ENCODE peak calls at places on chromosomes 12 and 14, in eight cellular contexts. One of them, this sample, is unnamed.
A peak's percentile ranks its signal among the peaks of the same experiment; 100 is the strongest.

GRCh38 chr12:128930591-128930990 is 77.3 kb downstream of the GLT1D1 start:
- DNase-seq in suprapubic skin: no peak
- DNase-seq in right lobe of liver: no peak
- DNase-seq in MM.1S: no peak
- DNase-seq in lower leg skin: no peak
- DNase-seq in sigmoid colon: no peak
- DNase-seq in cardiac muscle cell: no peak
- DNase-seq in neural progenitor cell: peak; percentile 80
- DNase-seq in this sample: no peak

GRCh38 chr12:54390668-54391551 is 6.4 kb upstream of the ZNF385A start:
- DNase-seq in suprapubic skin: peak; percentile 84
- DNase-seq in right lobe of liver: no peak
- DNase-seq in MM.1S: peak; percentile 61
- DNase-seq in lower leg skin: no peak
- DNase-seq in sigmoid colon: no peak
- DNase-seq in cardiac muscle cell: no peak
- DNase-seq in neural progenitor cell: peak; percentile 90
- DNase-seq in this sample: peak; percentile 74

GRCh38 chr12:106131671-106132070 is 7.1 kb downstream of the NUAK1 start:
- DNase-seq in suprapubic skin: no peak
- DNase-seq in right lobe of liver: no peak
- DNase-seq in MM.1S: no peak
- DNase-seq in lower leg skin: no peak
- DNase-seq in sigmoid colon: peak; percentile 64
- DNase-seq in cardiac muscle cell: peak; percentile 52
- DNase-seq in neural progenitor cell: no peak
- DNase-seq in this sample: no peak

GRCh38 chr12:106045251-106045674 is 93.5 kb downstream of the NUAK1 start:
- DNase-seq in suprapubic skin: no peak
- DNase-seq in right lobe of liver: no peak
- DNase-seq in MM.1S: no peak
- DNase-seq in lower leg skin: no peak
- DNase-seq in sigmoid colon: no peak
- DNase-seq in cardiac muscle cell: no peak
- DNase-seq in neural progenitor cell: no peak
- DNase-seq in this sample: no peak

GRCh38 chr12:1947081-1947480 is 28.6 kb upstream of the CACNA2D4 start:
- DNase-seq in suprapubic skin: no peak
- DNase-seq in right lobe of liver: no peak
- DNase-seq in MM.1S: no peak
- DNase-seq in lower leg skin: no peak
- DNase-seq in sigmoid colon: no peak
- DNase-seq in cardiac muscle cell: peak; percentile 67
- DNase-seq in neural progenitor cell: no peak
- DNase-seq in this sample: no peak

GRCh38 chr12:117228239-117228638 is 38.0 kb upstream of the FBXO21 start:
- DNase-seq in suprapubic skin: no peak
- DNase-seq in right lobe of liver: no peak
- DNase-seq in MM.1S: no peak
- DNase-seq in lower leg skin: no peak
- DNase-seq in sigmoid colon: no peak
- DNase-seq in cardiac muscle cell: no peak
- DNase-seq in neural progenitor cell: no peak
- DNase-seq in this sample: no peak

GRCh38 chr12:52132754-52133161 is 53.3 kb downstream of the SMIM41 start:
- DNase-seq in suprapubic skin: no peak
- DNase-seq in right lobe of liver: no peak
- DNase-seq in MM.1S: no peak
- DNase-seq in lower leg skin: no peak
- DNase-seq in sigmoid colon: no peak
- DNase-seq in cardiac muscle cell: no peak
- DNase-seq in neural progenitor cell: no peak
- DNase-seq in this sample: no peak

GRCh38 chr12:48045061-48045846 is 41.0 kb upstream of the COL2A1 start:
- DNase-seq in suprapubic skin: no peak
- DNase-seq in right lobe of liver: no peak
- DNase-seq in MM.1S: no peak
- DNase-seq in lower leg skin: no peak
- DNase-seq in sigmoid colon: no peak
- DNase-seq in cardiac muscle cell: no peak
- DNase-seq in neural progenitor cell: no peak
- DNase-seq in this sample: no peak

GRCh38 chr14:104084251-104085002 is 1.1 kb upstream of the ASPG start:
- DNase-seq in suprapubic skin: no peak
- DNase-seq in right lobe of liver: no peak
- DNase-seq in MM.1S: no peak
- DNase-seq in lower leg skin: no peak
- DNase-seq in sigmoid colon: no peak
- DNase-seq in cardiac muscle cell: peak; percentile 81
- DNase-seq in neural progenitor cell: no peak
- DNase-seq in this sample: peak; percentile 35

GRCh38 chr12:2129076-2129475 is 76.3 kb downstream of the CACNA1C start:
- DNase-seq in suprapubic skin: peak; percentile 7
- DNase-seq in right lobe of liver: no peak
- DNase-seq in MM.1S: no peak
- DNase-seq in lower leg skin: no peak
- DNase-seq in sigmoid colon: peak; percentile 87
- DNase-seq in cardiac muscle cell: peak; percentile 10
- DNase-seq in neural progenitor cell: no peak
- DNase-seq in this sample: no peak

GRCh38 chr14:24397639-24398297 is 1.0 kb upstream of the NYNRIN start:
- DNase-seq in suprapubic skin: no peak
- DNase-seq in right lobe of liver: no peak
- DNase-seq in MM.1S: no peak
- DNase-seq in lower leg skin: no peak
- DNase-seq in sigmoid colon: no peak
- DNase-seq in cardiac muscle cell: no peak
- DNase-seq in neural progenitor cell: peak; percentile 7
- DNase-seq in this sample: no peak

GRCh38 chr14:95979339-95980042 is 59.7 kb upstream of the C14orf132 start:
- DNase-seq in suprapubic skin: no peak
- DNase-seq in right lobe of liver: no peak
- DNase-seq in MM.1S: no peak
- DNase-seq in lower leg skin: no peak
- DNase-seq in sigmoid colon: no peak
- DNase-seq in cardiac muscle cell: peak; percentile 1
- DNase-seq in neural progenitor cell: peak; percentile 65
- DNase-seq in this sample: no peak

GRCh38 chr12:3489057-3489456 is 1.9 kb upstream of the PRMT8 start:
- DNase-seq in suprapubic skin: no peak
- DNase-seq in right lobe of liver: no peak
- DNase-seq in MM.1S: no peak
- DNase-seq in lower leg skin: no peak
- DNase-seq in sigmoid colon: no peak
- DNase-seq in cardiac muscle cell: peak; percentile 54
- DNase-seq in neural progenitor cell: no peak
- DNase-seq in this sample: no peak

GRCh38 chr14:57066887-57067513 is 201.7 kb downstream of the EXOC5 start:
- DNase-seq in suprapubic skin: no peak
- DNase-seq in right lobe of liver: peak; percentile 72
- DNase-seq in MM.1S: peak; percentile 36
- DNase-seq in lower leg skin: no peak
- DNase-seq in sigmoid colon: no peak
- DNase-seq in cardiac muscle cell: peak; percentile 30
- DNase-seq in neural progenitor cell: peak; percentile 82
- DNase-seq in this sample: peak; percentile 57

GRCh38 chr12:132597333-132598283 is 12.8 kb downstream of the LRCOL1 start:
- DNase-seq in suprapubic skin: no peak
- DNase-seq in right lobe of liver: no peak
- DNase-seq in MM.1S: no peak
- DNase-seq in lower leg skin: no peak
- DNase-seq in sigmoid colon: no peak
- DNase-seq in cardiac muscle cell: peak; percentile 87
- DNase-seq in neural progenitor cell: peak; percentile 76
- DNase-seq in this sample: peak; percentile 30

GRCh38 chr14:104799657-104800599 is 973 bp upstream of the ZBTB42 start:
- DNase-seq in suprapubic skin: peak; percentile 92
- DNase-seq in right lobe of liver: peak; percentile 87
- DNase-seq in MM.1S: peak; percentile 66
- DNase-seq in lower leg skin: peak; percentile 65
- DNase-seq in sigmoid colon: peak; percentile 94
- DNase-seq in cardiac muscle cell: peak; percentile 85
- DNase-seq in neural progenitor cell: peak; percentile 74
- DNase-seq in this sample: peak; percentile 92

GRCh38 chr14:106790189-106791036 is 1264.0 kb downstream of the TMEM121 start:
- DNase-seq in suprapubic skin: no peak
- DNase-seq in right lobe of liver: peak; percentile 77
- DNase-seq in MM.1S: peak; percentile 71
- DNase-seq in lower leg skin: no peak
- DNase-seq in sigmoid colon: no peak
- DNase-seq in cardiac muscle cell: no peak
- DNase-seq in neural progenitor cell: peak; percentile 2
- DNase-seq in this sample: peak; percentile 95

GRCh38 chr14:94016446-94016976 is 9.6 kb upstream of the OTUB2 start:
- DNase-seq in suprapubic skin: no peak
- DNase-seq in right lobe of liver: no peak
- DNase-seq in MM.1S: no peak
- DNase-seq in lower leg skin: no peak
- DNase-seq in sigmoid colon: no peak
- DNase-seq in cardiac muscle cell: no peak
- DNase-seq in neural progenitor cell: no peak
- DNase-seq in this sample: no peak

GRCh38 chr14:103088921-103089320 is 4.9 kb downstream of the LBHD2 start:
- DNase-seq in suprapubic skin: no peak
- DNase-seq in right lobe of liver: no peak
- DNase-seq in MM.1S: no peak
- DNase-seq in lower leg skin: no peak
- DNase-seq in sigmoid colon: no peak
- DNase-seq in cardiac muscle cell: no peak
- DNase-seq in neural progenitor cell: no peak
- DNase-seq in this sample: no peak

GRCh38 chr12:44672042-44672441 is 204.1 kb downstream of the NELL2 start:
- DNase-seq in suprapubic skin: no peak
- DNase-seq in right lobe of liver: no peak
- DNase-seq in MM.1S: no peak
- DNase-seq in lower leg skin: no peak
- DNase-seq in sigmoid colon: no peak
- DNase-seq in cardiac muscle cell: no peak
- DNase-seq in neural progenitor cell: no peak
- DNase-seq in this sample: no peak

GRCh38 chr12:76256904-76257303 is 91.3 kb downstream of the BBS10 start:
- DNase-seq in suprapubic skin: no peak
- DNase-seq in right lobe of liver: no peak
- DNase-seq in MM.1S: no peak
- DNase-seq in lower leg skin: no peak
- DNase-seq in sigmoid colon: no peak
- DNase-seq in cardiac muscle cell: no peak
- DNase-seq in neural progenitor cell: no peak
- DNase-seq in this sample: no peak

GRCh38 chr12:96237465-96238077 is 43.4 kb downstream of the ELK3 start:
- DNase-seq in suprapubic skin: no peak
- DNase-seq in right lobe of liver: no peak
- DNase-seq in MM.1S: no peak
- DNase-seq in lower leg skin: peak; percentile 81
- DNase-seq in sigmoid colon: peak; percentile 93
- DNase-seq in cardiac muscle cell: peak; percentile 98
- DNase-seq in neural progenitor cell: no peak
- DNase-seq in this sample: peak; percentile 54

GRCh38 chr12:111687255-111687654 is 1.4 kb downstream of the ACAD10 start:
- DNase-seq in suprapubic skin: no peak
- DNase-seq in right lobe of liver: no peak
- DNase-seq in MM.1S: peak; percentile 46
- DNase-seq in lower leg skin: no peak
- DNase-seq in sigmoid colon: no peak
- DNase-seq in cardiac muscle cell: no peak
- DNase-seq in neural progenitor cell: no peak
- DNase-seq in this sample: no peak
- TF ChIP-seq CTCF in suprapubic skin: no peak
- TF ChIP-seq CTCF in right lobe of liver: no peak
- TF ChIP-seq CTCF in MM.1S: peak; percentile 25
- TF ChIP-seq CTCF in lower leg skin: no peak
- TF ChIP-seq CTCF in sigmoid colon: no peak
- TF ChIP-seq CTCF in cardiac muscle cell: no peak
- TF ChIP-seq CTCF in neural progenitor cell: no peak
- TF ChIP-seq CTCF in this sample: no peak

GRCh38 chr12:613996-614726 is 49.1 kb downstream of the NINJ2 start:
- DNase-seq in suprapubic skin: no peak
- DNase-seq in right lobe of liver: no peak
- DNase-seq in MM.1S: no peak
- DNase-seq in lower leg skin: no peak
- DNase-seq in sigmoid colon: no peak
- DNase-seq in cardiac muscle cell: peak; percentile 23
- DNase-seq in neural progenitor cell: peak; percentile 61
- DNase-seq in this sample: no peak
- TF ChIP-seq CTCF in suprapubic skin: peak; percentile 10
- TF ChIP-seq CTCF in right lobe of liver: no peak
- TF ChIP-seq CTCF in MM.1S: peak; percentile 27
- TF ChIP-seq CTCF in lower leg skin: no peak
- TF ChIP-seq CTCF in sigmoid colon: no peak
- TF ChIP-seq CTCF in cardiac muscle cell: peak; percentile 7
- TF ChIP-seq CTCF in neural progenitor cell: peak; percentile 48
- TF ChIP-seq CTCF in this sample: no peak

DNA sequence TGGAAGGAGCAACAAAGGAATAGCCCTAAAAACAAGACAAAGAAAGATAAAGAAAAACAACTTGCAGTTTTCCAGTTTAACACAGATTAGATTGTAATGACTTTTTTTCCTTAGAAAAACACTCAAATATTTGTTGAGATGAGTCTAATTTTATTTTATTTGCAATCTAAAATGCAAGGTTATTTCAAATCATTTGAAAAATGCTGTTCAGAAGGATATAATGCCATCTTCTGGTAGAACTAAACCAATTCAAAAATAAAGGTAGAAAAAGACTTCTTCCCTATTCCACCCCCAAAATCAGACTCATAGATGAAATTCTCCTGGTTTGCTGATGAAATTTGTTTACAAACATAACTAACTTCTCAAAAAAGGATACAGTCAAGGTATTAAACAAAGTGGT is 84.5 kb upstream of the TTC7B start:
- DNase-seq in suprapubic skin: no peak
- DNase-seq in right lobe of liver: no peak
- DNase-seq in MM.1S: no peak
- DNase-seq in lower leg skin: no peak
- DNase-seq in sigmoid colon: no peak
- DNase-seq in cardiac muscle cell: peak; percentile 12
- DNase-seq in neural progenitor cell: no peak
- DNase-seq in this sample: no peak
- TF ChIP-seq CTCF in suprapubic skin: no peak
- TF ChIP-seq CTCF in right lobe of liver: peak; percentile 14
- TF ChIP-seq CTCF in MM.1S: no peak
- TF ChIP-seq CTCF in lower leg skin: no peak
- TF ChIP-seq CTCF in sigmoid colon: no peak
- TF ChIP-seq CTCF in cardiac muscle cell: peak; percentile 10
- TF ChIP-seq CTCF in neural progenitor cell: peak; percentile 9
- TF ChIP-seq CTCF in this sample: no peak

DNA sequence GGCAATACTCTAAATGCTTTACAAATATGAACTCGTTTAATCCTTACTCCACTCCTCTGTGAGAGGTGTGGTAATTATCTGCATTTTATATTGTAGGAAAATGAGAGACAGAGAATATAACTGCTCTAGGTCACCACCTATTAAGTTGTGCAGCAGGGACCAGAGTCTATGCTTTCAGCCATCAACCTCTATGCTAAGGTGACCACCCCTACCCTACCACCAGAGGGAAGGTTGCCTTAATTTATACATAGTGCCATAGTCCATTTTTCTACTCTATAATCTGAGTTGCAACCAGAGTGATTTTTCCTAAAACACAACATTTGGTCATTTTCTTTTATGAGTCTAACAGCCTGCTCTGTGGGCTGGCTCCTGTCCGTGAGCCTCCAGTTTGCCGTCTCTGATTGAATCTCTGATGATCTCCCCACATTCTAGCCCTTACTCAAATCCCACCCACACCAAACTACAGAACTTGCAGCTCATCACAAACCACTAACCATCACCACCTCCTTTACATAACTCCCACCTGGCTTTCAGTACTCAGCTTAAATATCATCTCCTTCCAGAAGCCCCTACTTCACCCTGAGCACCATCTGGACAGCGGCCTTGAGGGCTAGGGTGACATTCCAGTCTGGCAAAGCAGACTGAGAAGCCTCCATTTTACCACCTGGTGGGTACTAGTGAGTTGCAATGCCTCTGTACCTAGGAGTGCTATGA is 126.6 kb downstream of the PPM1H start:
- DNase-seq in suprapubic skin: no peak
- DNase-seq in right lobe of liver: no peak
- DNase-seq in MM.1S: no peak
- DNase-seq in lower leg skin: no peak
- DNase-seq in sigmoid colon: no peak
- DNase-seq in cardiac muscle cell: no peak
- DNase-seq in neural progenitor cell: no peak
- DNase-seq in this sample: no peak
- TF ChIP-seq CTCF in suprapubic skin: no peak
- TF ChIP-seq CTCF in right lobe of liver: no peak
- TF ChIP-seq CTCF in MM.1S: no peak
- TF ChIP-seq CTCF in lower leg skin: no peak
- TF ChIP-seq CTCF in sigmoid colon: no peak
- TF ChIP-seq CTCF in cardiac muscle cell: no peak
- TF ChIP-seq CTCF in neural progenitor cell: no peak
- TF ChIP-seq CTCF in this sample: no peak

This sample was measured in mucosa of descending colon.